ENCODE peak calls at places on chromosome X, in eight cellular contexts. B is mammary epithelial cell, F is HS-27A, Q is retina, X is ACHN, J is fibroblast of the aortic adventitia, U is M059J, Z is heart right ventricle. K is an unnamed sample.

GRCh38 chrX:17682259-17682658 is 55.0 kb upstream of the SCML1 start:
- DNase-seq in B (no peak), F (no peak), Q (no peak), X (no peak), J (no peak), U (no peak), Z (no peak), K (no peak)

GRCh38 chrX:153901753-153902140 is 2.7 kb upstream of the AVPR2 start:
- DNase-seq in B (no peak), F (no peak), Q (no peak), X (no peak), J (no peak), U (peak; percentile 45), Z (no peak), K (no peak)

GRCh38 chrX:4830880-4831557 is 1117.6 kb upstream of the PRKX start:
- DNase-seq in B (peak; percentile 41), F (no peak), Q (no peak), X (no peak), J (no peak), U (peak; percentile 29), Z (no peak), K (no peak)

GRCh38 chrX:16695079-16695676 is 17.3 kb downstream of the CTPS2 start:
- DNase-seq in B (peak; percentile 32), F (no peak), Q (peak; percentile 57), X (peak; percentile 40), J (peak; percentile 70), U (peak; percentile 47), Z (peak; percentile 28), K (peak; percentile 67)

GRCh38 chrX:30822719-30823118 is 66.3 kb downstream of the TAB3 start:
- DNase-seq in B (no peak), F (no peak), Q (no peak), X (no peak), J (peak; percentile 11), U (no peak), Z (no peak), K (no peak)

GRCh38 chrX:2664497-2664896 is 26.6 kb upstream of the CD99 start:
- DNase-seq in B (no peak), F (no peak), Q (no peak), X (no peak), J (peak; percentile 68), U (no peak), Z (peak; percentile 34), K (no peak)

GRCh38 chrX:138669693-138670092 is 41.8 kb downstream of the FGF13 start:
- DNase-seq in B (no peak), F (no peak), Q (no peak), X (no peak), J (no peak), U (no peak), Z (no peak), K (no peak)

GRCh38 chrX:24305905-24306304 is 8.0 kb downstream of the SUPT20HL2 start:
- DNase-seq in B (no peak), F (no peak), Q (no peak), X (no peak), J (no peak), U (no peak), Z (no peak), K (no peak)

GRCh38 chrX:118182050-118182449 is 65.4 kb upstream of the KLHL13 start:
- DNase-seq in B (no peak), F (no peak), Q (no peak), X (no peak), J (no peak), U (peak; percentile 44), Z (no peak), K (no peak)

GRCh38 chrX:100647739-100648138 is 3.7 kb downstream of the SRPX2 start:
- DNase-seq in B (no peak), F (no peak), Q (no peak), X (no peak), J (no peak), U (no peak), Z (no peak), K (no peak)

GRCh38 chrX:47175588-47175980 is 18.0 kb upstream of the UBA1 start:
- DNase-seq in B (no peak), F (no peak), Q (no peak), X (no peak), J (no peak), U (no peak), Z (no peak), K (no peak)

GRCh38 chrX:112818114-112819012 is 22.3 kb downstream of the AMOT start:
- DNase-seq in B (peak; percentile 1), F (no peak), Q (no peak), X (peak; percentile 19), J (no peak), U (no peak), Z (no peak), K (no peak)

GRCh38 chrX:155434906-155435743 is 23.3 kb downstream of the F8A3 start:
- DNase-seq in B (no peak), F (no peak), Q (no peak), X (no peak), J (peak; percentile 10), U (no peak), Z (peak; percentile 13), K (no peak)

GRCh38 chrX:8042304-8042703 is 115.1 kb upstream of the PNPLA4 start:
- DNase-seq in B (peak; percentile 26), F (no peak), Q (no peak), X (peak; percentile 5), J (no peak), U (no peak), Z (no peak), K (no peak)

GRCh38 chrX:107199491-107199890 is 6.7 kb downstream of the NUP62CL start:
- DNase-seq in B (no peak), F (no peak), Q (no peak), X (peak; percentile 2), J (no peak), U (no peak), Z (no peak), K (no peak)

GRCh38 chrX:15465347-15465746 is 27.8 kb downstream of the PIR start:
- DNase-seq in B (peak; percentile 42), F (no peak), Q (no peak), X (no peak), J (peak; percentile 70), U (no peak), Z (no peak), K (peak; percentile 52)

GRCh38 chrX:40055495-40055894 is 42.3 kb downstream of the BCOR start:
- DNase-seq in B (no peak), F (no peak), Q (no peak), X (no peak), J (no peak), U (no peak), Z (no peak), K (no peak)

GRCh38 chrX:151505796-151506195 is 57.7 kb upstream of the PASD1 start:
- DNase-seq in B (peak; percentile 21), F (no peak), Q (no peak), X (peak; percentile 22), J (peak; percentile 8), U (peak; percentile 13), Z (no peak), K (peak; percentile 20)

K was measured in NCI-H524.